ENCODE peak calls at places on chromosomes 12 and 14, in four cellular contexts. One of them, this sample, is unnamed.
A peak's percentile ranks its signal among the peaks of the same experiment; 100 is the strongest.

GRCh38 chr12:115885040-115885439 is 392.5 kb downstream of the MED13L start:
- DNase-seq in HepG2: no peak
- DNase-seq in GM12878: no peak
- DNase-seq in SK-N-SH: no peak
- DNase-seq in this sample: no peak

GRCh38 chr12:92546826-92547348 is 155.9 kb upstream of the PLEKHG7 start:
- DNase-seq in HepG2: no peak
- DNase-seq in SK-N-SH: no peak
- DNase-seq in GM12878: no peak
- DNase-seq in this sample: no peak

GRCh38 chr12:11014234-11014633 is 8.2 kb downstream of the TAS2R19 start:
- DNase-seq in HepG2: no peak
- DNase-seq in GM12878: no peak
- DNase-seq in SK-N-SH: no peak
- DNase-seq in this sample: no peak

GRCh38 chr14:69093551-69094421 is 59.1 kb downstream of the DCAF5 start:
- DNase-seq in HepG2: peak; percentile 97
- DNase-seq in SK-N-SH: no peak
- DNase-seq in GM12878: no peak
- DNase-seq in this sample: no peak

GRCh38 chr12:14845350-14845750 is 2.0 kb upstream of the ART4 start:
- DNase-seq in SK-N-SH: peak; percentile 58
- DNase-seq in HepG2: peak; percentile 56
- DNase-seq in GM12878: no peak
- DNase-seq in this sample: peak; percentile 32

GRCh38 chr14:50040401-50040775 is 76.0 kb downstream of the VCPKMT start:
- DNase-seq in HepG2: peak; percentile 39
- DNase-seq in GM12878: no peak
- DNase-seq in SK-N-SH: no peak
- DNase-seq in this sample: no peak

GRCh38 chr14:77607741-77608302 is 8.6 kb downstream of the SPTLC2 start:
- DNase-seq in GM12878: no peak
- DNase-seq in SK-N-SH: no peak
- DNase-seq in HepG2: no peak
- DNase-seq in this sample: peak; percentile 59

GRCh38 chr12:11855993-11856374 is 206.5 kb downstream of the ETV6 start:
- DNase-seq in HepG2: no peak
- DNase-seq in GM12878: no peak
- DNase-seq in SK-N-SH: no peak
- DNase-seq in this sample: no peak

GRCh38 chr12:1927751-1928351 is 9.4 kb upstream of the CACNA2D4 start:
- DNase-seq in SK-N-SH: peak; percentile 23
- DNase-seq in HepG2: no peak
- DNase-seq in GM12878: no peak
- DNase-seq in this sample: no peak

GRCh38 chr12:124565656-124566180 is 1.7 kb downstream of the NCOR2 start:
- DNase-seq in HepG2: peak; percentile 13
- DNase-seq in SK-N-SH: no peak
- DNase-seq in GM12878: no peak
- DNase-seq in this sample: peak; percentile 48

GRCh38 chr12:124790650-124791400 is 72.8 kb downstream of the SCARB1 start:
- DNase-seq in GM12878: no peak
- DNase-seq in HepG2: no peak
- DNase-seq in SK-N-SH: no peak
- DNase-seq in this sample: no peak

GRCh38 chr12:18737819-18738218 is at the start of the genes CAPZA3 and PLCZ1:
- DNase-seq in SK-N-SH: no peak
- DNase-seq in GM12878: no peak
- DNase-seq in HepG2: no peak
- DNase-seq in this sample: no peak

GRCh38 chr12:68367903-68368302 is 35.7 kb upstream of the MDM1 start:
- DNase-seq in GM12878: no peak
- DNase-seq in SK-N-SH: no peak
- DNase-seq in HepG2: no peak
- DNase-seq in this sample: no peak

GRCh38 chr14:101365329-101366158 is 195.8 kb upstream of the DIO3 start:
- DNase-seq in HepG2: no peak
- DNase-seq in GM12878: no peak
- DNase-seq in SK-N-SH: peak; percentile 14
- DNase-seq in this sample: no peak

GRCh38 chr12:48787791-48788521 is 933 bp downstream of the ADCY6 start:
- DNase-seq in SK-N-SH: peak; percentile 46
- DNase-seq in HepG2: no peak
- DNase-seq in GM12878: no peak
- DNase-seq in this sample: no peak

GRCh38 chr12:75954076-75954475 is 77.5 kb downstream of the PHLDA1 start:
- DNase-seq in SK-N-SH: no peak
- DNase-seq in HepG2: peak; percentile 82
- DNase-seq in GM12878: no peak
- DNase-seq in this sample: peak; percentile 47

GRCh38 chr14:65878586-65878985 is 466.1 kb downstream of the FUT8 start:
- DNase-seq in HepG2: no peak
- DNase-seq in SK-N-SH: no peak
- DNase-seq in GM12878: no peak
- DNase-seq in this sample: no peak

GRCh38 chr12:11658796-11659195 is 9.3 kb downstream of the ETV6 start:
- DNase-seq in HepG2: no peak
- DNase-seq in SK-N-SH: no peak
- DNase-seq in GM12878: no peak
- DNase-seq in this sample: no peak

GRCh38 chr14:36750244-36750643 is 88.6 kb downstream of the PAX9 start:
- DNase-seq in HepG2: no peak
- DNase-seq in GM12878: no peak
- DNase-seq in SK-N-SH: no peak
- DNase-seq in this sample: no peak

GRCh38 chr14:99043756-99044155 is 228.2 kb downstream of the BCL11B start:
- DNase-seq in GM12878: no peak
- DNase-seq in SK-N-SH: no peak
- DNase-seq in HepG2: no peak
- DNase-seq in this sample: no peak

GRCh38 chr12:49893753-49894752 is 9.6 kb downstream of the FAIM2 start:
- DNase-seq in GM12878: no peak
- DNase-seq in SK-N-SH: no peak
- DNase-seq in HepG2: no peak
- DNase-seq in this sample: peak; percentile 19

GRCh38 chr12:12723681-12724420 is 6.7 kb downstream of the CDKN1B start:
- DNase-seq in GM12878: no peak
- DNase-seq in SK-N-SH: peak; percentile 76
- DNase-seq in HepG2: no peak
- DNase-seq in this sample: peak; percentile 47

GRCh38 chr12:124583854-124584253 is 16.4 kb upstream of the NCOR2 start:
- DNase-seq in SK-N-SH: peak; percentile 54
- DNase-seq in GM12878: no peak
- DNase-seq in HepG2: peak; percentile 25
- DNase-seq in this sample: peak; percentile 81

GRCh38 chr14:35420036-35420811 is 15.7 kb upstream of the NFKBIA start:
- DNase-seq in HepG2: no peak
- DNase-seq in GM12878: no peak
- DNase-seq in SK-N-SH: peak; percentile 32
- DNase-seq in this sample: no peak
- TF ChIP-seq NFIC in HepG2: no peak
- TF ChIP-seq NFIC in GM12878: no peak
- TF ChIP-seq NFIC in SK-N-SH: no peak
- TF ChIP-seq NFIC in this sample: no peak

GRCh38 chr14:104892517-104893434 is 27.7 kb downstream of the CEP170B start:
- DNase-seq in HepG2: no peak
- DNase-seq in GM12878: no peak
- DNase-seq in SK-N-SH: peak; percentile 17
- DNase-seq in this sample: no peak
- TF ChIP-seq NFIC in HepG2: no peak
- TF ChIP-seq NFIC in GM12878: no peak
- TF ChIP-seq NFIC in SK-N-SH: no peak
- TF ChIP-seq NFIC in this sample: no peak

GRCh38 chr12:24427776-24428175 is 478.3 kb upstream of the SOX5 start:
- DNase-seq in SK-N-SH: no peak
- DNase-seq in HepG2: no peak
- DNase-seq in GM12878: no peak
- DNase-seq in this sample: no peak

GRCh38 chr12:24424376-24424775 is 474.9 kb upstream of the SOX5 start:
- DNase-seq in SK-N-SH: no peak
- DNase-seq in HepG2: no peak
- DNase-seq in GM12878: no peak
- DNase-seq in this sample: no peak

GRCh38 chr12:24423611-24424010 is 474.1 kb upstream of the SOX5 start:
- DNase-seq in HepG2: no peak
- DNase-seq in SK-N-SH: no peak
- DNase-seq in GM12878: no peak
- DNase-seq in this sample: no peak

GRCh38 chr12:24424889-24425600 is 475.6 kb upstream of the SOX5 start:
- DNase-seq in GM12878: no peak
- DNase-seq in SK-N-SH: peak; percentile 41
- DNase-seq in HepG2: no peak
- DNase-seq in this sample: no peak

DNA sequence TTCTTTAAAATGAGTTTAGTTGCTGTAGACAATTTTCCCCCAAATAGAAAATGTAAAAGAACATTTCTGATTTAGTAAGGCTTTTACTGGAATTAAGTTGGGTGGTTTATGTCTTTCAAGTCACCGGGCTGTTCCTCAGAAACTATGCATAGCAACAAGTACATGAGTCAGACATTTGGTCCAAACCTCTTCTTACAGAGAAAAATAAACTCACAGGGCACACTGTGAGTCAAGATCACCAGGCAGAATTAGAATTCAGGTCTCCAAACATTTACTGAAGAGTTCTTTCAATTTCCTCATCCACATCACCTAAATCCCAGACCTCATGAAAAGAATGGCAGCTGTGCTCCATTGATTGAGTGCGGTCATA is 476.1 kb upstream of the SOX5 start:
- DNase-seq in HepG2: no peak
- DNase-seq in SK-N-SH: no peak
- DNase-seq in GM12878: no peak
- DNase-seq in this sample: no peak
- TF ChIP-seq NFIC in HepG2: no peak
- TF ChIP-seq NFIC in SK-N-SH: no peak
- TF ChIP-seq NFIC in GM12878: no peak
- TF ChIP-seq NFIC in this sample: no peak

GRCh38 chr12:106079148-106079738 is 59.5 kb downstream of the NUAK1 start:
- DNase-seq in GM12878: no peak
- DNase-seq in SK-N-SH: no peak
- DNase-seq in HepG2: no peak
- DNase-seq in this sample: no peak

GRCh38 chr12:106080786-106081185 is 58.0 kb downstream of the NUAK1 start:
- DNase-seq in HepG2: no peak
- DNase-seq in GM12878: no peak
- DNase-seq in SK-N-SH: no peak
- DNase-seq in this sample: no peak

GRCh38 chr12:106081606-106082005 is 57.1 kb downstream of the NUAK1 start:
- DNase-seq in SK-N-SH: no peak
- DNase-seq in GM12878: no peak
- DNase-seq in HepG2: peak; percentile 54
- DNase-seq in this sample: no peak

GRCh38 chr12:106078358-106079025 is 60.3 kb downstream of the NUAK1 start:
- DNase-seq in GM12878: no peak
- DNase-seq in HepG2: no peak
- DNase-seq in SK-N-SH: no peak
- DNase-seq in this sample: no peak

GRCh38 chr12:106080111-106080732 is 58.5 kb downstream of the NUAK1 start:
- DNase-seq in SK-N-SH: no peak
- DNase-seq in GM12878: no peak
- DNase-seq in HepG2: no peak
- DNase-seq in this sample: no peak
- TF ChIP-seq NFIC in SK-N-SH: no peak
- TF ChIP-seq NFIC in GM12878: no peak
- TF ChIP-seq NFIC in HepG2: no peak
- TF ChIP-seq NFIC in this sample: no peak

GRCh38 chr14:75301666-75302325 is 23.2 kb downstream of the FOS start:
- DNase-seq in GM12878: no peak
- DNase-seq in HepG2: no peak
- DNase-seq in SK-N-SH: no peak
- DNase-seq in this sample: peak; percentile 29

GRCh38 chr14:75307700-75308379 is 29.2 kb downstream of the FOS start:
- DNase-seq in SK-N-SH: peak; percentile 70
- DNase-seq in HepG2: peak; percentile 63
- DNase-seq in GM12878: no peak
- DNase-seq in this sample: peak; percentile 84

GRCh38 chr14:75303415-75303814 is 24.8 kb downstream of the FOS start:
- DNase-seq in SK-N-SH: peak; percentile 69
- DNase-seq in GM12878: no peak
- DNase-seq in HepG2: peak; percentile 66
- DNase-seq in this sample: peak; percentile 64

GRCh38 chr14:75310295-75311059 is 31.8 kb downstream of the FOS start:
- DNase-seq in GM12878: no peak
- DNase-seq in HepG2: no peak
- DNase-seq in SK-N-SH: peak; percentile 82
- DNase-seq in this sample: no peak

DNA sequence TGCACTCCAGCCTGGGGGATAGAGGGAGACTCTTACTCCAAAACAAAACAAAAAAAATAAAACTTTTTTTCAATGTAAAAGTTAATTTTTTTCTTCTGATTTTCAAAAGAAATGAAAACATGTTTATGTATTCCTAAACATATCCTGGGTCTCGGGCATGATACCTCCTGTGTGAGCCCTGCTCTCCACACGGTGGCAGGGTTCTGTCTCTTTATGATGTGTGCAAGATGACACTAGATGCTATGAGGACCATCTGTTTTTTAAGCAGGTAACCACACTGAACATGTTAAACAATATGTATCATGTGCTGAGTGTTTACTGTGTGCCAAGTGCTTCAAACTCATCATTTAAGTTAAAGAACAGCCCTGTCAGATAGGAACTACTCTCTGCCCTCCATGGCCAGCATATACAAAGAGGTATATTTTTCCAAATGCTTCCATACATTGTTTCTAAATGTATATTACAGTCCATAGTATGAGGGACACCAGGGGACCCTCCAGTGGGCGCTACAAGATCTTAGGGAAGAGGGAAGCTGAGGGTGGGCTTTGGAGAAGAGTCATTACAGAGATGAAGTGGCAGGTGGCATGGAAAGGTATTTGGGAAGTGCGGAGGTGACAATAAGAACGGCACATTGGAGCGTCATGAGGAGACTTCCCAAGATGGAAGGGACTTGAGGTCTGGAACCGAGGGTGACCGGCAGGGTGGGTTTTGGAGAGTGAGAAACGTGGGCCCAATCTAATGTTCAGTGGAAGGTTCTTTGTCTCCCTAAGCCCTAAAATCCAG is 28.5 kb downstream of the FOS start:
- DNase-seq in SK-N-SH: peak; percentile 41
- DNase-seq in GM12878: no peak
- DNase-seq in HepG2: no peak
- DNase-seq in this sample: peak; percentile 18
- TF ChIP-seq NFIC in SK-N-SH: no peak
- TF ChIP-seq NFIC in GM12878: no peak
- TF ChIP-seq NFIC in HepG2: no peak
- TF ChIP-seq NFIC in this sample: no peak